ENCODE peak calls at places on chromosomes 11 and 22, in seven cellular contexts. One of them, this sample, is unnamed.

GRCh38 chr22:26592368-26593015 is 2.6 kb upstream of the TPST2 start:
- DNase-seq in NCI-H1092: no peak
- DNase-seq in T-helper 2 cell: no peak
- DNase-seq in stimulated activated naive CD8-positive, alpha-beta T cell treated with anti-CD3 and anti-CD28 coated beads, Interleukin-15, Interleukin-2, amounts not matched to agents 100 U/mL and 50 U/mL, for 24 hours: peak
- DNase-seq in brain pericyte: no peak
- DNase-seq in stimulated activated CD4-positive, alpha-beta T cell treated with anti-CD3 and anti-CD28 coated beads, Interleukin-1b, Interleukin-23, amount 100 ng/mL, for 24 hours: no peak
- DNase-seq in stimulated activated CD8-positive, alpha-beta memory T cell treated with anti-CD3 and anti-CD28 coated beads, Interleukin-4, amount 100 ng/mL, for 1 hour: no peak
- DNase-seq in this sample: no peak

GRCh38 chr11:116109228-116109627 is 605.0 kb upstream of the CADM1 start:
- DNase-seq in NCI-H1092: no peak
- DNase-seq in T-helper 2 cell: no peak
- DNase-seq in stimulated activated naive CD8-positive, alpha-beta T cell treated with anti-CD3 and anti-CD28 coated beads, Interleukin-15, Interleukin-2, amounts not matched to agents 100 U/mL and 50 U/mL, for 24 hours: no peak
- DNase-seq in brain pericyte: no peak
- DNase-seq in stimulated activated CD4-positive, alpha-beta T cell treated with anti-CD3 and anti-CD28 coated beads, Interleukin-1b, Interleukin-23, amount 100 ng/mL, for 24 hours: no peak
- DNase-seq in stimulated activated CD8-positive, alpha-beta memory T cell treated with anti-CD3 and anti-CD28 coated beads, Interleukin-4, amount 100 ng/mL, for 1 hour: no peak
- DNase-seq in this sample: no peak

GRCh38 chr22:36986242-36986821 is 32.9 kb downstream of the TST start:
- DNase-seq in NCI-H1092: no peak
- DNase-seq in T-helper 2 cell: peak
- DNase-seq in stimulated activated naive CD8-positive, alpha-beta T cell treated with anti-CD3 and anti-CD28 coated beads, Interleukin-15, Interleukin-2, amounts not matched to agents 100 U/mL and 50 U/mL, for 24 hours: peak
- DNase-seq in brain pericyte: no peak
- DNase-seq in stimulated activated CD4-positive, alpha-beta T cell treated with anti-CD3 and anti-CD28 coated beads, Interleukin-1b, Interleukin-23, amount 100 ng/mL, for 24 hours: peak
- DNase-seq in stimulated activated CD8-positive, alpha-beta memory T cell treated with anti-CD3 and anti-CD28 coated beads, Interleukin-4, amount 100 ng/mL, for 1 hour: no peak
- DNase-seq in this sample: no peak

GRCh38 chr11:65170058-65170534 is at the start of gene SPDYC:
- DNase-seq in NCI-H1092: no peak
- DNase-seq in T-helper 2 cell: no peak
- DNase-seq in stimulated activated naive CD8-positive, alpha-beta T cell treated with anti-CD3 and anti-CD28 coated beads, Interleukin-15, Interleukin-2, amounts not matched to agents 100 U/mL and 50 U/mL, for 24 hours: no peak
- DNase-seq in brain pericyte: no peak
- DNase-seq in stimulated activated CD4-positive, alpha-beta T cell treated with anti-CD3 and anti-CD28 coated beads, Interleukin-1b, Interleukin-23, amount 100 ng/mL, for 24 hours: no peak
- DNase-seq in stimulated activated CD8-positive, alpha-beta memory T cell treated with anti-CD3 and anti-CD28 coated beads, Interleukin-4, amount 100 ng/mL, for 1 hour: no peak
- DNase-seq in this sample: no peak

GRCh38 chr11:1825785-1826451 is 8.9 kb upstream of the SYT8 start:
- DNase-seq in NCI-H1092: no peak
- DNase-seq in T-helper 2 cell: no peak
- DNase-seq in stimulated activated naive CD8-positive, alpha-beta T cell treated with anti-CD3 and anti-CD28 coated beads, Interleukin-15, Interleukin-2, amounts not matched to agents 100 U/mL and 50 U/mL, for 24 hours: no peak
- DNase-seq in brain pericyte: no peak
- DNase-seq in stimulated activated CD4-positive, alpha-beta T cell treated with anti-CD3 and anti-CD28 coated beads, Interleukin-1b, Interleukin-23, amount 100 ng/mL, for 24 hours: no peak
- DNase-seq in stimulated activated CD8-positive, alpha-beta memory T cell treated with anti-CD3 and anti-CD28 coated beads, Interleukin-4, amount 100 ng/mL, for 1 hour: no peak
- DNase-seq in this sample: no peak

GRCh38 chr11:59263225-59263894 is 50.6 kb upstream of the MPEG1 start:
- DNase-seq in NCI-H1092: no peak
- DNase-seq in T-helper 2 cell: no peak
- DNase-seq in stimulated activated naive CD8-positive, alpha-beta T cell treated with anti-CD3 and anti-CD28 coated beads, Interleukin-15, Interleukin-2, amounts not matched to agents 100 U/mL and 50 U/mL, for 24 hours: no peak
- DNase-seq in brain pericyte: no peak
- DNase-seq in stimulated activated CD4-positive, alpha-beta T cell treated with anti-CD3 and anti-CD28 coated beads, Interleukin-1b, Interleukin-23, amount 100 ng/mL, for 24 hours: no peak
- DNase-seq in stimulated activated CD8-positive, alpha-beta memory T cell treated with anti-CD3 and anti-CD28 coated beads, Interleukin-4, amount 100 ng/mL, for 1 hour: no peak
- DNase-seq in this sample: no peak

GRCh38 chr11:73262851-73263495 is 9.2 kb upstream of the P2RY6 start:
- DNase-seq in NCI-H1092: no peak
- DNase-seq in T-helper 2 cell: no peak
- DNase-seq in stimulated activated naive CD8-positive, alpha-beta T cell treated with anti-CD3 and anti-CD28 coated beads, Interleukin-15, Interleukin-2, amounts not matched to agents 100 U/mL and 50 U/mL, for 24 hours: no peak
- DNase-seq in brain pericyte: no peak
- DNase-seq in stimulated activated CD4-positive, alpha-beta T cell treated with anti-CD3 and anti-CD28 coated beads, Interleukin-1b, Interleukin-23, amount 100 ng/mL, for 24 hours: no peak
- DNase-seq in stimulated activated CD8-positive, alpha-beta memory T cell treated with anti-CD3 and anti-CD28 coated beads, Interleukin-4, amount 100 ng/mL, for 1 hour: no peak
- DNase-seq in this sample: no peak

GRCh38 chr11:33997473-33998347 is 53.8 kb upstream of the CAPRIN1 start:
- DNase-seq in NCI-H1092: no peak
- DNase-seq in T-helper 2 cell: no peak
- DNase-seq in stimulated activated naive CD8-positive, alpha-beta T cell treated with anti-CD3 and anti-CD28 coated beads, Interleukin-15, Interleukin-2, amounts not matched to agents 100 U/mL and 50 U/mL, for 24 hours: no peak
- DNase-seq in brain pericyte: no peak
- DNase-seq in stimulated activated CD4-positive, alpha-beta T cell treated with anti-CD3 and anti-CD28 coated beads, Interleukin-1b, Interleukin-23, amount 100 ng/mL, for 24 hours: no peak
- DNase-seq in stimulated activated CD8-positive, alpha-beta memory T cell treated with anti-CD3 and anti-CD28 coated beads, Interleukin-4, amount 100 ng/mL, for 1 hour: no peak
- DNase-seq in this sample: no peak

GRCh38 chr22:26438006-26438405 is 8.9 kb downstream of the ASPHD2 start:
- DNase-seq in NCI-H1092: no peak
- DNase-seq in T-helper 2 cell: no peak
- DNase-seq in stimulated activated naive CD8-positive, alpha-beta T cell treated with anti-CD3 and anti-CD28 coated beads, Interleukin-15, Interleukin-2, amounts not matched to agents 100 U/mL and 50 U/mL, for 24 hours: no peak
- DNase-seq in brain pericyte: no peak
- DNase-seq in stimulated activated CD4-positive, alpha-beta T cell treated with anti-CD3 and anti-CD28 coated beads, Interleukin-1b, Interleukin-23, amount 100 ng/mL, for 24 hours: no peak
- DNase-seq in stimulated activated CD8-positive, alpha-beta memory T cell treated with anti-CD3 and anti-CD28 coated beads, Interleukin-4, amount 100 ng/mL, for 1 hour: no peak
- DNase-seq in this sample: no peak

GRCh38 chr11:17161515-17161914 is 46.3 kb downstream of the PIK3C2A start:
- DNase-seq in NCI-H1092: no peak
- DNase-seq in T-helper 2 cell: no peak
- DNase-seq in stimulated activated naive CD8-positive, alpha-beta T cell treated with anti-CD3 and anti-CD28 coated beads, Interleukin-15, Interleukin-2, amounts not matched to agents 100 U/mL and 50 U/mL, for 24 hours: no peak
- DNase-seq in brain pericyte: no peak
- DNase-seq in stimulated activated CD4-positive, alpha-beta T cell treated with anti-CD3 and anti-CD28 coated beads, Interleukin-1b, Interleukin-23, amount 100 ng/mL, for 24 hours: no peak
- DNase-seq in stimulated activated CD8-positive, alpha-beta memory T cell treated with anti-CD3 and anti-CD28 coated beads, Interleukin-4, amount 100 ng/mL, for 1 hour: no peak
- DNase-seq in this sample: no peak

GRCh38 chr11:15101072-15101701 is 13.5 kb upstream of the INSC start:
- DNase-seq in NCI-H1092: peak
- DNase-seq in T-helper 2 cell: peak
- DNase-seq in stimulated activated naive CD8-positive, alpha-beta T cell treated with anti-CD3 and anti-CD28 coated beads, Interleukin-15, Interleukin-2, amounts not matched to agents 100 U/mL and 50 U/mL, for 24 hours: peak
- DNase-seq in brain pericyte: peak
- DNase-seq in stimulated activated CD4-positive, alpha-beta T cell treated with anti-CD3 and anti-CD28 coated beads, Interleukin-1b, Interleukin-23, amount 100 ng/mL, for 24 hours: peak
- DNase-seq in stimulated activated CD8-positive, alpha-beta memory T cell treated with anti-CD3 and anti-CD28 coated beads, Interleukin-4, amount 100 ng/mL, for 1 hour: peak
- DNase-seq in this sample: peak

GRCh38 chr11:5514841-5515240 is 1.7 kb downstream of the UBQLNL start:
- DNase-seq in NCI-H1092: no peak
- DNase-seq in T-helper 2 cell: no peak
- DNase-seq in stimulated activated naive CD8-positive, alpha-beta T cell treated with anti-CD3 and anti-CD28 coated beads, Interleukin-15, Interleukin-2, amounts not matched to agents 100 U/mL and 50 U/mL, for 24 hours: no peak
- DNase-seq in brain pericyte: no peak
- DNase-seq in stimulated activated CD4-positive, alpha-beta T cell treated with anti-CD3 and anti-CD28 coated beads, Interleukin-1b, Interleukin-23, amount 100 ng/mL, for 24 hours: no peak
- DNase-seq in stimulated activated CD8-positive, alpha-beta memory T cell treated with anti-CD3 and anti-CD28 coated beads, Interleukin-4, amount 100 ng/mL, for 1 hour: no peak
- DNase-seq in this sample: no peak

GRCh38 chr11:133819916-133820315 is 25.4 kb downstream of the SPATA19 start:
- DNase-seq in NCI-H1092: no peak
- DNase-seq in T-helper 2 cell: no peak
- DNase-seq in stimulated activated naive CD8-positive, alpha-beta T cell treated with anti-CD3 and anti-CD28 coated beads, Interleukin-15, Interleukin-2, amounts not matched to agents 100 U/mL and 50 U/mL, for 24 hours: no peak
- DNase-seq in brain pericyte: no peak
- DNase-seq in stimulated activated CD4-positive, alpha-beta T cell treated with anti-CD3 and anti-CD28 coated beads, Interleukin-1b, Interleukin-23, amount 100 ng/mL, for 24 hours: no peak
- DNase-seq in stimulated activated CD8-positive, alpha-beta memory T cell treated with anti-CD3 and anti-CD28 coated beads, Interleukin-4, amount 100 ng/mL, for 1 hour: no peak
- DNase-seq in this sample: no peak

GRCh38 chr11:70519117-70519516 is 120.8 kb downstream of the CTTN start:
- DNase-seq in NCI-H1092: no peak
- DNase-seq in T-helper 2 cell: no peak
- DNase-seq in stimulated activated naive CD8-positive, alpha-beta T cell treated with anti-CD3 and anti-CD28 coated beads, Interleukin-15, Interleukin-2, amounts not matched to agents 100 U/mL and 50 U/mL, for 24 hours: no peak
- DNase-seq in brain pericyte: no peak
- DNase-seq in stimulated activated CD4-positive, alpha-beta T cell treated with anti-CD3 and anti-CD28 coated beads, Interleukin-1b, Interleukin-23, amount 100 ng/mL, for 24 hours: no peak
- DNase-seq in stimulated activated CD8-positive, alpha-beta memory T cell treated with anti-CD3 and anti-CD28 coated beads, Interleukin-4, amount 100 ng/mL, for 1 hour: no peak
- DNase-seq in this sample: no peak

GRCh38 chr11:8907116-8907515 is 3.9 kb upstream of the AKIP1 start:
- DNase-seq in NCI-H1092: no peak
- DNase-seq in T-helper 2 cell: no peak
- DNase-seq in stimulated activated naive CD8-positive, alpha-beta T cell treated with anti-CD3 and anti-CD28 coated beads, Interleukin-15, Interleukin-2, amounts not matched to agents 100 U/mL and 50 U/mL, for 24 hours: no peak
- DNase-seq in brain pericyte: no peak
- DNase-seq in stimulated activated CD4-positive, alpha-beta T cell treated with anti-CD3 and anti-CD28 coated beads, Interleukin-1b, Interleukin-23, amount 100 ng/mL, for 24 hours: no peak
- DNase-seq in stimulated activated CD8-positive, alpha-beta memory T cell treated with anti-CD3 and anti-CD28 coated beads, Interleukin-4, amount 100 ng/mL, for 1 hour: no peak
- DNase-seq in this sample: no peak

GRCh38 chr11:73995731-73996130 is 13.1 kb upstream of the UCP2 start:
- DNase-seq in NCI-H1092: no peak
- DNase-seq in T-helper 2 cell: no peak
- DNase-seq in stimulated activated naive CD8-positive, alpha-beta T cell treated with anti-CD3 and anti-CD28 coated beads, Interleukin-15, Interleukin-2, amounts not matched to agents 100 U/mL and 50 U/mL, for 24 hours: no peak
- DNase-seq in brain pericyte: no peak
- DNase-seq in stimulated activated CD4-positive, alpha-beta T cell treated with anti-CD3 and anti-CD28 coated beads, Interleukin-1b, Interleukin-23, amount 100 ng/mL, for 24 hours: no peak
- DNase-seq in stimulated activated CD8-positive, alpha-beta memory T cell treated with anti-CD3 and anti-CD28 coated beads, Interleukin-4, amount 100 ng/mL, for 1 hour: no peak
- DNase-seq in this sample: no peak

GRCh38 chr11:97739892-97740782 is 1280.6 kb upstream of the CNTN5 start:
- DNase-seq in NCI-H1092: no peak
- DNase-seq in T-helper 2 cell: no peak
- DNase-seq in stimulated activated naive CD8-positive, alpha-beta T cell treated with anti-CD3 and anti-CD28 coated beads, Interleukin-15, Interleukin-2, amounts not matched to agents 100 U/mL and 50 U/mL, for 24 hours: no peak
- DNase-seq in brain pericyte: peak
- DNase-seq in stimulated activated CD4-positive, alpha-beta T cell treated with anti-CD3 and anti-CD28 coated beads, Interleukin-1b, Interleukin-23, amount 100 ng/mL, for 24 hours: no peak
- DNase-seq in stimulated activated CD8-positive, alpha-beta memory T cell treated with anti-CD3 and anti-CD28 coated beads, Interleukin-4, amount 100 ng/mL, for 1 hour: no peak
- DNase-seq in this sample: no peak

GRCh38 chr11:34613462-34614183 is 7.3 kb upstream of the EHF start:
- DNase-seq in NCI-H1092: no peak
- DNase-seq in T-helper 2 cell: no peak
- DNase-seq in stimulated activated naive CD8-positive, alpha-beta T cell treated with anti-CD3 and anti-CD28 coated beads, Interleukin-15, Interleukin-2, amounts not matched to agents 100 U/mL and 50 U/mL, for 24 hours: no peak
- DNase-seq in brain pericyte: no peak
- DNase-seq in stimulated activated CD4-positive, alpha-beta T cell treated with anti-CD3 and anti-CD28 coated beads, Interleukin-1b, Interleukin-23, amount 100 ng/mL, for 24 hours: no peak
- DNase-seq in stimulated activated CD8-positive, alpha-beta memory T cell treated with anti-CD3 and anti-CD28 coated beads, Interleukin-4, amount 100 ng/mL, for 1 hour: no peak
- DNase-seq in this sample: no peak

GRCh38 chr11:4922304-4922703 is 1.8 kb downstream of the OR51G1 start:
- DNase-seq in NCI-H1092: no peak
- DNase-seq in T-helper 2 cell: no peak
- DNase-seq in stimulated activated naive CD8-positive, alpha-beta T cell treated with anti-CD3 and anti-CD28 coated beads, Interleukin-15, Interleukin-2, amounts not matched to agents 100 U/mL and 50 U/mL, for 24 hours: no peak
- DNase-seq in brain pericyte: no peak
- DNase-seq in stimulated activated CD4-positive, alpha-beta T cell treated with anti-CD3 and anti-CD28 coated beads, Interleukin-1b, Interleukin-23, amount 100 ng/mL, for 24 hours: no peak
- DNase-seq in stimulated activated CD8-positive, alpha-beta memory T cell treated with anti-CD3 and anti-CD28 coated beads, Interleukin-4, amount 100 ng/mL, for 1 hour: no peak
- DNase-seq in this sample: no peak

GRCh38 chr11:8018742-8019631 is 31.9 kb downstream of the EIF3F start:
- DNase-seq in NCI-H1092: peak
- DNase-seq in T-helper 2 cell: peak
- DNase-seq in stimulated activated naive CD8-positive, alpha-beta T cell treated with anti-CD3 and anti-CD28 coated beads, Interleukin-15, Interleukin-2, amounts not matched to agents 100 U/mL and 50 U/mL, for 24 hours: peak
- DNase-seq in brain pericyte: no peak
- DNase-seq in stimulated activated CD4-positive, alpha-beta T cell treated with anti-CD3 and anti-CD28 coated beads, Interleukin-1b, Interleukin-23, amount 100 ng/mL, for 24 hours: peak
- DNase-seq in stimulated activated CD8-positive, alpha-beta memory T cell treated with anti-CD3 and anti-CD28 coated beads, Interleukin-4, amount 100 ng/mL, for 1 hour: peak
- DNase-seq in this sample: peak

GRCh38 chr22:30650508-30651116 is 15.0 kb downstream of the SLC35E4 start:
- DNase-seq in NCI-H1092: peak
- DNase-seq in T-helper 2 cell: no peak
- DNase-seq in stimulated activated naive CD8-positive, alpha-beta T cell treated with anti-CD3 and anti-CD28 coated beads, Interleukin-15, Interleukin-2, amounts not matched to agents 100 U/mL and 50 U/mL, for 24 hours: no peak
- DNase-seq in brain pericyte: no peak
- DNase-seq in stimulated activated CD4-positive, alpha-beta T cell treated with anti-CD3 and anti-CD28 coated beads, Interleukin-1b, Interleukin-23, amount 100 ng/mL, for 24 hours: no peak
- DNase-seq in stimulated activated CD8-positive, alpha-beta memory T cell treated with anti-CD3 and anti-CD28 coated beads, Interleukin-4, amount 100 ng/mL, for 1 hour: no peak
- DNase-seq in this sample: no peak

GRCh38 chr11:96741068-96741467 is 351.3 kb downstream of the JRKL start:
- DNase-seq in NCI-H1092: no peak
- DNase-seq in T-helper 2 cell: no peak
- DNase-seq in stimulated activated naive CD8-positive, alpha-beta T cell treated with anti-CD3 and anti-CD28 coated beads, Interleukin-15, Interleukin-2, amounts not matched to agents 100 U/mL and 50 U/mL, for 24 hours: no peak
- DNase-seq in brain pericyte: no peak
- DNase-seq in stimulated activated CD4-positive, alpha-beta T cell treated with anti-CD3 and anti-CD28 coated beads, Interleukin-1b, Interleukin-23, amount 100 ng/mL, for 24 hours: no peak
- DNase-seq in stimulated activated CD8-positive, alpha-beta memory T cell treated with anti-CD3 and anti-CD28 coated beads, Interleukin-4, amount 100 ng/mL, for 1 hour: no peak
- DNase-seq in this sample: no peak

GRCh38 chr11:65645710-65646109 is 7.8 kb downstream of the SIPA1 start:
- DNase-seq in NCI-H1092: no peak
- DNase-seq in T-helper 2 cell: no peak
- DNase-seq in stimulated activated naive CD8-positive, alpha-beta T cell treated with anti-CD3 and anti-CD28 coated beads, Interleukin-15, Interleukin-2, amounts not matched to agents 100 U/mL and 50 U/mL, for 24 hours: no peak
- DNase-seq in brain pericyte: no peak
- DNase-seq in stimulated activated CD4-positive, alpha-beta T cell treated with anti-CD3 and anti-CD28 coated beads, Interleukin-1b, Interleukin-23, amount 100 ng/mL, for 24 hours: no peak
- DNase-seq in stimulated activated CD8-positive, alpha-beta memory T cell treated with anti-CD3 and anti-CD28 coated beads, Interleukin-4, amount 100 ng/mL, for 1 hour: no peak
- DNase-seq in this sample: no peak

GRCh38 chr11:44884056-44884455 is 66.6 kb downstream of the TP53I11 start:
- DNase-seq in NCI-H1092: no peak
- DNase-seq in T-helper 2 cell: no peak
- DNase-seq in stimulated activated naive CD8-positive, alpha-beta T cell treated with anti-CD3 and anti-CD28 coated beads, Interleukin-15, Interleukin-2, amounts not matched to agents 100 U/mL and 50 U/mL, for 24 hours: no peak
- DNase-seq in brain pericyte: no peak
- DNase-seq in stimulated activated CD4-positive, alpha-beta T cell treated with anti-CD3 and anti-CD28 coated beads, Interleukin-1b, Interleukin-23, amount 100 ng/mL, for 24 hours: no peak
- DNase-seq in stimulated activated CD8-positive, alpha-beta memory T cell treated with anti-CD3 and anti-CD28 coated beads, Interleukin-4, amount 100 ng/mL, for 1 hour: no peak
- DNase-seq in this sample: no peak

GRCh38 chr11:87596176-87596575 is 558.4 kb downstream of the TMEM135 start:
- DNase-seq in NCI-H1092: no peak
- DNase-seq in T-helper 2 cell: no peak
- DNase-seq in stimulated activated naive CD8-positive, alpha-beta T cell treated with anti-CD3 and anti-CD28 coated beads, Interleukin-15, Interleukin-2, amounts not matched to agents 100 U/mL and 50 U/mL, for 24 hours: no peak
- DNase-seq in brain pericyte: no peak
- DNase-seq in stimulated activated CD4-positive, alpha-beta T cell treated with anti-CD3 and anti-CD28 coated beads, Interleukin-1b, Interleukin-23, amount 100 ng/mL, for 24 hours: no peak
- DNase-seq in stimulated activated CD8-positive, alpha-beta memory T cell treated with anti-CD3 and anti-CD28 coated beads, Interleukin-4, amount 100 ng/mL, for 1 hour: no peak
- DNase-seq in this sample: no peak